ENCODE peak calls at places on chromosomes 13 and 19, in eight cellular contexts. One of them, this sample, is unnamed.

GRCh38 chr13:33490461-33491327 is 205.1 kb upstream of the STARD13 start:
- DNase-seq in adrenal gland: no peak
- DNase-seq in lung: no peak
- DNase-seq in neuronal stem cell: peak; percentile 12
- DNase-seq in psoas muscle: no peak
- DNase-seq in Karpas-422: no peak
- DNase-seq in CD8-positive, alpha-beta T cell: no peak
- DNase-seq in A673: peak; percentile 79
- DNase-seq in this sample: no peak

GRCh38 chr19:13156968-13157882 is 7.0 kb downstream of the IER2 start:
- DNase-seq in psoas muscle: no peak
- DNase-seq in adrenal gland: no peak
- DNase-seq in neuronal stem cell: no peak
- DNase-seq in CD8-positive, alpha-beta T cell: no peak
- DNase-seq in lung: no peak
- DNase-seq in Karpas-422: peak; percentile 38
- DNase-seq in A673: no peak
- DNase-seq in this sample: no peak

GRCh38 chr19:461664-462551 is 1.1 kb upstream of the SHC2 start:
- DNase-seq in psoas muscle: no peak
- DNase-seq in A673: no peak
- DNase-seq in Karpas-422: no peak
- DNase-seq in neuronal stem cell: no peak
- DNase-seq in lung: no peak
- DNase-seq in adrenal gland: peak; percentile 71
- DNase-seq in CD8-positive, alpha-beta T cell: no peak
- DNase-seq in this sample: no peak

GRCh38 chr13:75481176-75482069 is 546 bp downstream of the TBC1D4 start:
- DNase-seq in Karpas-422: peak; percentile 50
- DNase-seq in CD8-positive, alpha-beta T cell: peak; percentile 52
- DNase-seq in adrenal gland: peak; percentile 45
- DNase-seq in neuronal stem cell: peak; percentile 51
- DNase-seq in A673: peak; percentile 39
- DNase-seq in lung: peak; percentile 31
- DNase-seq in psoas muscle: peak; percentile 45
- DNase-seq in this sample: peak; percentile 47

GRCh38 chr19:31350033-31350692 is 927 bp upstream of the TSHZ3 start:
- DNase-seq in neuronal stem cell: no peak
- DNase-seq in A673: peak; percentile 29
- DNase-seq in Karpas-422: no peak
- DNase-seq in psoas muscle: peak; percentile 40
- DNase-seq in lung: no peak
- DNase-seq in adrenal gland: no peak
- DNase-seq in CD8-positive, alpha-beta T cell: no peak
- DNase-seq in this sample: peak; percentile 81

GRCh38 chr13:110471833-110472162 is 89.7 kb downstream of the RAB20 start:
- DNase-seq in CD8-positive, alpha-beta T cell: no peak
- DNase-seq in Karpas-422: peak; percentile 94
- DNase-seq in lung: peak; percentile 50
- DNase-seq in neuronal stem cell: no peak
- DNase-seq in A673: no peak
- DNase-seq in adrenal gland: peak; percentile 71
- DNase-seq in psoas muscle: peak; percentile 37
- DNase-seq in this sample: peak; percentile 79

GRCh38 chr13:25939961-25940687 is 111.7 kb downstream of the SHISA2 start:
- DNase-seq in lung: no peak
- DNase-seq in neuronal stem cell: no peak
- DNase-seq in CD8-positive, alpha-beta T cell: no peak
- DNase-seq in A673: no peak
- DNase-seq in adrenal gland: no peak
- DNase-seq in Karpas-422: no peak
- DNase-seq in psoas muscle: no peak
- DNase-seq in this sample: peak; percentile 57

GRCh38 chr19:13817615-13818371 is 22.6 kb downstream of the ZSWIM4 start:
- DNase-seq in A673: no peak
- DNase-seq in psoas muscle: no peak
- DNase-seq in CD8-positive, alpha-beta T cell: peak; percentile 62
- DNase-seq in neuronal stem cell: no peak
- DNase-seq in lung: peak; percentile 83
- DNase-seq in adrenal gland: no peak
- DNase-seq in Karpas-422: no peak
- DNase-seq in this sample: no peak

GRCh38 chr13:114047358-114047881 is 73.5 kb upstream of the C13orf46 start:
- DNase-seq in Karpas-422: no peak
- DNase-seq in neuronal stem cell: no peak
- DNase-seq in lung: no peak
- DNase-seq in adrenal gland: no peak
- DNase-seq in CD8-positive, alpha-beta T cell: no peak
- DNase-seq in A673: no peak
- DNase-seq in psoas muscle: no peak
- DNase-seq in this sample: peak; percentile 62

GRCh38 chr13:88153353-88153752 is 482.2 kb downstream of the SLITRK5 start:
- DNase-seq in neuronal stem cell: no peak
- DNase-seq in psoas muscle: no peak
- DNase-seq in adrenal gland: no peak
- DNase-seq in A673: no peak
- DNase-seq in Karpas-422: no peak
- DNase-seq in lung: no peak
- DNase-seq in CD8-positive, alpha-beta T cell: no peak
- DNase-seq in this sample: no peak

GRCh38 chr13:30126903-30127428 is 180.4 kb downstream of the KATNAL1 start:
- DNase-seq in Karpas-422: no peak
- DNase-seq in A673: no peak
- DNase-seq in CD8-positive, alpha-beta T cell: no peak
- DNase-seq in lung: no peak
- DNase-seq in adrenal gland: no peak
- DNase-seq in psoas muscle: no peak
- DNase-seq in neuronal stem cell: no peak
- DNase-seq in this sample: no peak

GRCh38 chr19:49930483-49931011 is 1.2 kb upstream of the NUP62 start:
- DNase-seq in CD8-positive, alpha-beta T cell: no peak
- DNase-seq in lung: no peak
- DNase-seq in neuronal stem cell: no peak
- DNase-seq in adrenal gland: peak; percentile 84
- DNase-seq in psoas muscle: peak; percentile 47
- DNase-seq in A673: peak; percentile 56
- DNase-seq in Karpas-422: peak; percentile 92
- DNase-seq in this sample: no peak

GRCh38 chr19:43798546-43799409 is 3.5 kb downstream of the LYPD5 start:
- DNase-seq in adrenal gland: no peak
- DNase-seq in Karpas-422: no peak
- DNase-seq in CD8-positive, alpha-beta T cell: peak; percentile 65
- DNase-seq in A673: peak; percentile 39
- DNase-seq in psoas muscle: peak; percentile 42
- DNase-seq in lung: peak; percentile 59
- DNase-seq in neuronal stem cell: no peak
- DNase-seq in this sample: no peak

DNA sequence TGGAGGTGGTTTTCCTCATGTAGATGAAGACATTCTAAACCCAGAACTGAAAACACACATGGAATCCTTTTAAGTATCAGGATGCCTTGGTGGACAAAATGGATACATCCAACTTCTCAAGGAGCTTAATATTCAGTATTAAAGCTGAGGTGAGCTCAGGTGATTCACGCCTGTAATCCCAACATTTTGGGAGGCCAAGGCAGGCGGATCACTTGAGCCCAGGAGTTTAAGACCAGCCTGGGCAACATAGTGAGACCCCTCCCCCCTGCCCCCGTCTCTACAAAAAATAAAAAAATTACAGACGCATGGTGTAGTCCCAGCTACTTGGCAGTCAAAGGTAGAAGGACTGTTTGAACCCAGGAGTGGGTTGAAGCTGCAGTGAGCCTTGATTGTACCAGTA is 28.8 kb downstream of the DPRX start:
- DNase-seq in neuronal stem cell: no peak
- DNase-seq in psoas muscle: no peak
- DNase-seq in A673: no peak
- DNase-seq in CD8-positive, alpha-beta T cell: no peak
- DNase-seq in adrenal gland: no peak
- DNase-seq in Karpas-422: no peak
- DNase-seq in lung: no peak
- DNase-seq in this sample: no peak
- H3K27ac ChIP-seq in neuronal stem cell: peak overlapping the region; percentile 52
- H3K27ac ChIP-seq in psoas muscle: peak overlapping the region; percentile 30
- H3K27ac ChIP-seq in A673: no peak overlapping the region
- H3K27ac ChIP-seq in CD8-positive, alpha-beta T cell: no peak overlapping the region
- H3K27ac ChIP-seq in adrenal gland: no peak overlapping the region
- H3K27ac ChIP-seq in Karpas-422: no peak overlapping the region
- H3K27ac ChIP-seq in lung: no peak overlapping the region
- H3K27ac ChIP-seq in this sample: no peak overlapping the region

GRCh38 chr19:10421240-10421948 is 1.1 kb downstream of the PDE4A start:
- DNase-seq in lung: no peak
- DNase-seq in A673: peak; percentile 44
- DNase-seq in CD8-positive, alpha-beta T cell: no peak
- DNase-seq in adrenal gland: no peak
- DNase-seq in psoas muscle: no peak
- DNase-seq in neuronal stem cell: no peak
- DNase-seq in Karpas-422: no peak
- DNase-seq in this sample: no peak

GRCh38 chr19:10420444-10421239 is at the start of gene PDE4A:
- DNase-seq in adrenal gland: no peak
- DNase-seq in A673: peak; percentile 89
- DNase-seq in Karpas-422: peak; percentile 69
- DNase-seq in lung: no peak
- DNase-seq in psoas muscle: no peak
- DNase-seq in neuronal stem cell: no peak
- DNase-seq in CD8-positive, alpha-beta T cell: no peak
- DNase-seq in this sample: peak; percentile 74

GRCh38 chr19:10418281-10419199 is 1.8 kb upstream of the PDE4A start:
- DNase-seq in A673: peak; percentile 71
- DNase-seq in CD8-positive, alpha-beta T cell: no peak
- DNase-seq in adrenal gland: no peak
- DNase-seq in neuronal stem cell: peak; percentile 62
- DNase-seq in Karpas-422: no peak
- DNase-seq in lung: no peak
- DNase-seq in psoas muscle: no peak
- DNase-seq in this sample: peak; percentile 41

GRCh38 chr19:10419200-10419645 is 1.1 kb upstream of the PDE4A start:
- DNase-seq in neuronal stem cell: no peak
- DNase-seq in psoas muscle: no peak
- DNase-seq in adrenal gland: no peak
- DNase-seq in CD8-positive, alpha-beta T cell: no peak
- DNase-seq in lung: no peak
- DNase-seq in Karpas-422: peak; percentile 65
- DNase-seq in A673: peak; percentile 84
- DNase-seq in this sample: no peak

DNA sequence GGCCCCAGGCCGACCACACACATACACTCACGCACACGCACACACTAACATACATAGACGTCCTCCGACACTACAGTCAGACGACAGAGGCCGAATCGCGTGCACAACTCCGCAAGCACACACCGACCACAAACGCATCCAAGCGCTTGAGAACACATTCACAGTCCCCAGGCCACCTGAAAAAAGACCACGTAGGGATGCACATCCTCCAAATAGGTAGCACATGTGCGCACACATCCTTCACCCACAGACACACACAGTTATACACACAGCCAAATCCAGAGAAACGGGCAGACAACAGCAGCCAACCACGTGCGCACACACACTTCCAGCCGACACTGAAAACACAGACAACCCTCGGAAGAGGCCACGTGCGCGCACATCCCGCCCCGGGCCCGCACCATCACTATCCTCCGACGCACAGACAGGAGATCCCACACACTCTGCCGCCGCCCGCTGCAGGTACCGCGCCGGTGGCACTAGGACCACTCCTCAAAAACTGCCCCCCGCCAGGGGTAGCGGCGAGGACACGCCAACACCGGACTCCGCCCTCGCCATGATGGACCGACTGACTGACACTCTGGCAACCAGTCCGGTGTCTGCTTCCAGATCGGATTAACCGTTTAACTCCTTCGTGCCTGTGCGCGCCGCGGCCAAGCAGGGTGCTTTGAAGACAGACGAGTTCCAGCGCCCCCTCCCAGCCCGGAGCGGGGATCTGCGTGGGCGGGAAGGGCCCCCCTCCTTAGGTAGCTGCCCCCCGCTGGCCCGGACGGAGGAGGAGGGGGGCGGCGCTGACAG is 493 bp upstream of the PDE4A start:
- DNase-seq in adrenal gland: no peak
- DNase-seq in Karpas-422: peak; percentile 86
- DNase-seq in psoas muscle: no peak
- DNase-seq in lung: no peak
- DNase-seq in A673: peak; percentile 99
- DNase-seq in CD8-positive, alpha-beta T cell: no peak
- DNase-seq in neuronal stem cell: peak; percentile 90
- DNase-seq in this sample: peak; percentile 94
- H3K4me1 ChIP-seq in adrenal gland: peaks cover 5% of the 10 kb centered on the region
- H3K4me1 ChIP-seq in Karpas-422: peaks cover 41% of the 10 kb centered on the region
- H3K4me1 ChIP-seq in psoas muscle: peaks cover 22% of the 10 kb centered on the region
- H3K4me1 ChIP-seq in lung: peaks cover 17% of the 10 kb centered on the region
- H3K4me1 ChIP-seq in A673: peaks cover 35% of the 10 kb centered on the region
- H3K4me1 ChIP-seq in CD8-positive, alpha-beta T cell: peaks cover 70% of the 10 kb centered on the region
- H3K4me1 ChIP-seq in neuronal stem cell: peaks cover 20% of the 10 kb centered on the region
- H3K4me1 ChIP-seq in this sample: peaks cover 17% of the 10 kb centered on the region

DNA sequence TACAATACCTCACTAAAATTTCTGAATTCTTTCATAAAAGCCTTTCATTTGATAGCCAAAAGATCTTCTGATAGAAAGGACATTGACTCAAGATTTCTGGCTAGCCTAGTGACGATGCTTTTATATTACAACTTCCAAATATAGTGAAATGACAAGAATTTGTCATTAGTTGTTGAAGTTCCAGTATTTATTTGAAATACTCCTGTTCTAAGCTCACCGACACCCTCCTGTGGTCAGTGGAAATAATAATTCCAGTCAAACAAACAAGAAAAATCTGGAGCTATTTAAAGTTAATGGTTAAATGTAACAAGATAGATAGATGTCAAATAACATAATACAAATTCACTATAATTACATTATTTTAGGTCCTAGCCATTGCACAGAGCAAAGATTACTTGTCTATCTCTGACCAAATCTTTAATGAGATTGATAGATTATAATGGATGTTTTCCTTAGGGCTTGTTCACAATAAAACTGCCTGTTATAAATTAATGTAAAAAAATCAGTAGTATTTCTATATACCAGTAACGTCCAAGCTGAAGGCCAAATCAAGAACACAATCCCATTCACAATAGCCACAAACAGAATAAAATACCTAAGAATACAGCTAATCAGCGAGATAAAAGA is 195.5 kb downstream of the RGCC start:
- DNase-seq in Karpas-422: peak; percentile 66
- DNase-seq in adrenal gland: peak; percentile 50
- DNase-seq in CD8-positive, alpha-beta T cell: no peak
- DNase-seq in A673: peak; percentile 52
- DNase-seq in neuronal stem cell: peak; percentile 12
- DNase-seq in psoas muscle: no peak
- DNase-seq in lung: no peak
- DNase-seq in this sample: peak; percentile 37
- H3K4me3 ChIP-seq in Karpas-422: no peak overlapping the region
- H3K4me3 ChIP-seq in adrenal gland: no peak overlapping the region
- H3K4me3 ChIP-seq in CD8-positive, alpha-beta T cell: no peak overlapping the region
- H3K4me3 ChIP-seq in A673: no peak overlapping the region
- H3K4me3 ChIP-seq in neuronal stem cell: no peak overlapping the region
- H3K4me3 ChIP-seq in psoas muscle: no peak overlapping the region
- H3K4me3 ChIP-seq in lung: no peak overlapping the region
- H3K4me3 ChIP-seq in this sample: no peak overlapping the region

DNA sequence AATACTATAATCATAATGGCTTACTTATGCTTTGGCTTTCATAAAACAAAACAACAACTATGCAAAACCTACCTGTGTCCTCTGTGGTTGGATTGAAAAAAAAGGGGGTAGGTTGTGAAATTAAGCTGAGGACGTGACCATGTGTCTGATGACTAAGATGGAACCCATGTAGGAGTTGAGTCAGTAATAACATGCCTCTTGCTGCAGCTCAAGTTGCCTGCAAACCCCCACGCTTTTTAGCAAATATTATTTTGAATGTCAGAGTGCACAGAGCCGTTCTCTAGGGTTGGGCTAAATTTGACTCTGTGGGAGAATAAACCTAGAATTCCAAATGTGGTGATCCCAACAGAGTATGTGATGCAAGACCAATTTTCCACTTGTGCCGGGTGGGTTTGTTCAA is 209.3 kb downstream of the KCNRG start:
- DNase-seq in Karpas-422: no peak
- DNase-seq in psoas muscle: no peak
- DNase-seq in neuronal stem cell: no peak
- DNase-seq in CD8-positive, alpha-beta T cell: no peak
- DNase-seq in adrenal gland: no peak
- DNase-seq in A673: no peak
- DNase-seq in lung: no peak
- DNase-seq in this sample: no peak
- H3K27ac ChIP-seq in Karpas-422: no peak overlapping the region
- H3K27ac ChIP-seq in psoas muscle: no peak overlapping the region
- H3K27ac ChIP-seq in neuronal stem cell: no peak overlapping the region
- H3K27ac ChIP-seq in CD8-positive, alpha-beta T cell: no peak overlapping the region
- H3K27ac ChIP-seq in adrenal gland: no peak overlapping the region
- H3K27ac ChIP-seq in A673: no peak overlapping the region
- H3K27ac ChIP-seq in lung: no peak overlapping the region
- H3K27ac ChIP-seq in this sample: no peak overlapping the region